ENCODE peak calls at places on chromosomes 1 and 21, in eight cellular contexts. S is endothelial cell, R is GM23338, G is psoas muscle, W is fibroblast of pulmonary artery, Q is ovary, A is foreskin fibroblast, X is neural crest cell. P is an unnamed sample.

GRCh38 chr21:16280731-16281130 is 550.9 kb downstream of the USP25 start:
- DNase-seq in S (no peak), R (no peak), G (no peak), W (peak), Q (no peak), A (peak), X (no peak), P (no peak)

GRCh38 chr1:101203812-101204540 is 32.8 kb upstream of the S1PR1 start:
- DNase-seq in S (no peak), R (no peak), G (no peak), W (peak), Q (no peak), A (peak), X (no peak), P (no peak)

GRCh38 chr1:50605186-50605875 is 182.1 kb upstream of the DMRTA2 start:
- DNase-seq in S (peak), R (peak), G (no peak), W (peak), Q (no peak), A (peak), X (no peak), P (peak)

GRCh38 chr1:115969509-115969908 is 6.8 kb upstream of the SLC22A15 start:
- DNase-seq in S (peak), R (peak), G (no peak), W (no peak), Q (no peak), A (peak), X (peak), P (no peak)

GRCh38 chr1:220806408-220806807 is 19.7 kb downstream of the MTARC1 start:
- DNase-seq in S (no peak), R (no peak), G (no peak), W (no peak), Q (no peak), A (no peak), X (no peak), P (no peak)

GRCh38 chr1:170075186-170075585 is 691 bp upstream of the KIFAP3 start:
- DNase-seq in S (no peak), R (no peak), G (no peak), W (no peak), Q (peak), A (no peak), X (no peak), P (no peak)

GRCh38 chr1:244060117-244060516 is 9.0 kb downstream of the ZBTB18 start:
- DNase-seq in S (no peak), R (no peak), G (no peak), W (no peak), Q (no peak), A (no peak), X (no peak), P (no peak)

GRCh38 chr1:39462074-39462473 is 29.4 kb upstream of the BMP8A start:
- DNase-seq in S (no peak), R (no peak), G (no peak), W (no peak), Q (no peak), A (peak), X (no peak), P (no peak)

GRCh38 chr1:36968730-36969129 is 65.6 kb downstream of the GRIK3 start:
- DNase-seq in S (no peak), R (no peak), G (no peak), W (no peak), Q (no peak), A (no peak), X (no peak), P (no peak)

DNA sequence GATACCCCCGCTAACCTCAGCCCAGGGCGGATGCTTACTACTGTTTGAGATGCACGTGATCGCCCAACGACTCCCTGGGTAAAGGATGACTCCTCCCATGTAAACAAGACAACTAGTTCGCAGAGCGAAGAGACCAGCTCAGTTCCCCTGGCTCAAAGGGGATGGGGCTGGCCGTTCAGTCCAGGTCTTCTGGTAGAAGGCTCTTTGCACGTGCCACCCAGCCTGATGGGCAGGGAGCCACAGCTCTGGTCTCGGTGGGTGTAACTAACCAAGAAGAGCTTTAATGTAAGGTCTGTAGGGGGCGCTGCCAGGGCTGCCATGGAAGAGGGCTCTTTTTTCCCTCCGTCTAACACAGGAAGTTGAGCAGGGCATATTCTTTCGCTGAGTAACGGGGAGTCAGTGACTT is 49.4 kb upstream of the PARP1 start:
- DNase-seq in S (peak), R (peak), G (no peak), W (peak), Q (no peak), A (peak), X (no peak), P (no peak)
- TF ChIP-seq CTCF in S (peak), R (peak), G (no peak), W (no peak), Q (no peak), A (no peak), X (peak), P (no peak)

GRCh38 chr1:151914076-151914475 is 4.8 kb upstream of the THEM4 start:
- DNase-seq in S (no peak), R (no peak), G (no peak), W (no peak), Q (no peak), A (no peak), X (no peak), P (no peak)

GRCh38 chr1:151912973-151913372 is 3.7 kb upstream of the THEM4 start:
- DNase-seq in S (no peak), R (no peak), G (no peak), W (no peak), Q (no peak), A (no peak), X (no peak), P (no peak)

GRCh38 chr1:151916959-151917358 is 7.6 kb upstream of the THEM4 start:
- DNase-seq in S (no peak), R (no peak), G (no peak), W (no peak), Q (no peak), A (no peak), X (no peak), P (no peak)

GRCh38 chr1:151918156-151918555 is 8.8 kb upstream of the THEM4 start:
- DNase-seq in S (no peak), R (no peak), G (no peak), W (no peak), Q (no peak), A (no peak), X (no peak), P (no peak)

DNA sequence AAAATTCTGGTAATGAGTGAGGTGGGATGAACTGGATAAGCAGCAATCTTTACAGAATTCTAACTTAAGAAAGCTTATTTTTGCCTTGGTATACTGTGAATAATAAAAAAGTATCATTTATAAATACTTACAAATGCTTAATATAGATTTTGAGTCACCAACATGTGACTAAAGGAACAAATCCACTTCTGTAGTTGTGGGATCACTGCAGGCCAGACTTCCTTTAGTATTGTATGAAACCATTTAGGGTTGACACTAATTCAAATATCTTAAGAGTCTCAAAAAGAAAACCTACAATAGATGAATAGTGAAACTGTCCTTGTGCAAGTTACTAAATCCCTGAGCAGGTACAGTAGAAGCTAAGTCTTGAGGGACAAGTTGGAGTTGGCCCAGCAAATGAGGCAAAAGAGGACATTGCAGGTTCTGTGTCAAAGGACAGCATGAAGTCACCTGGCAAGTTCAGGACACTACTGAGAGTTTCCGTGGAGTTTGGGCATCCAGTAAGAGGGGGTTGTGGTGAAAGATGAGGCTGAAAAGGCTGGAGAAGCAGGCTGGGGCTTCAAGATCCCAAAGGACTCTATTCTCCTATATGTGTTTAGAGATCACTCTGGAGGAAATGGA is 5.9 kb upstream of the THEM4 start:
- DNase-seq in S (no peak), R (no peak), G (no peak), W (no peak), Q (no peak), A (no peak), X (no peak), P (no peak)
- TF ChIP-seq CTCF in S (no peak), R (no peak), G (no peak), W (no peak), Q (no peak), A (no peak), X (no peak), P (no peak)

DNA sequence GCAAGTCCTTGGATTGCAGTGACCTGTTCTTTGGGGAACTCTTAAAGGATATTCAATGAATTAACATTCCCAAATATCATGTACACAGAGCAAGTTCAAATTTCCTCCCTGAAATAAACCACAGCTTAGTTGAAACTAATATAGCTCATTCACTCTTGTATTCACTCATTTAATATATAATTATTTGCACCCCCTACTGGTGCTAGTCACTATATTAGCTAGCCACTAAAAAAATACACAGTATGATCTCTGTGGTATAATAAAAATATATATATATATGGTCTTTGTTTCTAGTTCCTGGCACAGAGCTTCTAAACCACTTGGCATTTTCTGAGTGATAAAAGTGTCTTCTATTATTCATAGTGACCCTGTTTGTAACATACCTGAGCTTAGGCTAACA is 177.3 kb upstream of the LYPLAL1 start:
- DNase-seq in S (no peak), R (no peak), G (no peak), W (peak), Q (no peak), A (peak), X (no peak), P (no peak)
- TF ChIP-seq CTCF in S (peak), R (peak), G (no peak), W (peak), Q (no peak), A (peak), X (peak), P (no peak)

GRCh38 chr1:59900640-59901039 is 25.9 kb downstream of the CYP2J2 start:
- DNase-seq in S (no peak), R (peak), G (no peak), W (no peak), Q (no peak), A (peak), X (no peak), P (no peak)

GRCh38 chr1:59908084-59908483 is 18.5 kb downstream of the CYP2J2 start:
- DNase-seq in S (no peak), R (no peak), G (no peak), W (no peak), Q (no peak), A (no peak), X (no peak), P (no peak)

GRCh38 chr1:59898927-59899326 is 27.6 kb downstream of the CYP2J2 start:
- DNase-seq in S (no peak), R (no peak), G (no peak), W (peak), Q (no peak), A (peak), X (no peak), P (no peak)

GRCh38 chr1:59901770-59902388 is 24.7 kb downstream of the CYP2J2 start:
- DNase-seq in S (no peak), R (no peak), G (no peak), W (peak), Q (no peak), A (peak), X (no peak), P (no peak)

GRCh38 chr1:59903136-59903754 is 23.3 kb downstream of the CYP2J2 start:
- DNase-seq in S (peak), R (peak), G (no peak), W (peak), Q (no peak), A (peak), X (peak), P (no peak)
- TF ChIP-seq CTCF in S (peak), R (peak), G (peak), W (peak), Q (no peak), A (peak), X (peak), P (no peak)

GRCh38 chr1:16046865-16047264 is 3.3 kb downstream of the CLCNKB start:
- DNase-seq in S (no peak), R (no peak), G (no peak), W (peak), Q (no peak), A (peak), X (no peak), P (no peak)
- TF ChIP-seq CTCF in S (no peak), R (no peak), G (peak), W (no peak), Q (no peak), A (no peak), X (no peak), P (no peak)

DNA sequence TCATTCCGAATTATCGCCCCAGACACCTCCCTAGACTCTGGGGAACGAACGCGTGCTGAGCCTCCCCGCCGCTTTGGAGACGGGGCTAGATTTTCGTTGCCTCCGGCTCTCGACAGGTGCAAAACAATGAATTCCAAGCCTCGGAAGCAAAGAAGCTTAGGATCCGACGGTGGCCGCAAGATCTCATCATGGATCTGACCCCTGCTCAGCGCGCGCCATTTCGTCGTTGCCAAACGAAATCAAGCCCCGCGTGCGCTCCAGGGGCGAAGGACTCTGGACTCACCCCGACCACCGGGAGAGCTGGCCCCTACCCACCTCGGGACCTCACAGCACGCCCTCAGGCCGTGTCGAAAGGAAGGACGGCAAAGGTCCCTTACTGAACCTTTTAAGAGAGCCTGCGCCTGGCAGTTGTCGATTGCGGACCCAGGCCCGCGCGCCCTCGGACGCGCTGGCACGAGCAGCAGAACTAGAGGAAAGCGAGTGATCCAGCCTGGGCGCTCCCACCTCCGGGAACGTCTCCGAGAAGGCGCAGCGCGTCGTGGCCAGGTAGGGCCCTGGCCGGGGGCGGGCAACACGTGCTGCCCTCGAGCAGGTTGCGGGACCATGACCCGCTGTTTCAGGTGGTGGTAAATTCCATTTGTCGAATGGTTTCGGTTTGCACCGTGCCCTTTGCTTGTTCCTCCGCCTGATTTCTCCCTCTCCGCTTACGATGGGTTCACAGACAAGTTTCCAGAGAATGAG is 1.6 kb upstream of the RUNX3 start:
- DNase-seq in S (no peak), R (peak), G (no peak), W (no peak), Q (no peak), A (no peak), X (no peak), P (no peak)
- TF ChIP-seq CTCF in S (no peak), R (no peak), G (no peak), W (no peak), Q (no peak), A (no peak), X (no peak), P (no peak)

GRCh38 chr1:43583058-43583457 is 52.4 kb downstream of the PTPRF start:
- DNase-seq in S (no peak), R (no peak), G (no peak), W (no peak), Q (no peak), A (no peak), X (no peak), P (no peak)

GRCh38 chr1:43584203-43584602 is 53.5 kb downstream of the PTPRF start:
- DNase-seq in S (no peak), R (no peak), G (no peak), W (no peak), Q (no peak), A (no peak), X (no peak), P (no peak)

GRCh38 chr1:43580039-43580438 is 49.4 kb downstream of the PTPRF start:
- DNase-seq in S (no peak), R (no peak), G (no peak), W (no peak), Q (no peak), A (no peak), X (no peak), P (no peak)

GRCh38 chr1:43585596-43585995 is 54.9 kb downstream of the PTPRF start:
- DNase-seq in S (no peak), R (no peak), G (no peak), W (no peak), Q (no peak), A (no peak), X (no peak), P (no peak)

DNA sequence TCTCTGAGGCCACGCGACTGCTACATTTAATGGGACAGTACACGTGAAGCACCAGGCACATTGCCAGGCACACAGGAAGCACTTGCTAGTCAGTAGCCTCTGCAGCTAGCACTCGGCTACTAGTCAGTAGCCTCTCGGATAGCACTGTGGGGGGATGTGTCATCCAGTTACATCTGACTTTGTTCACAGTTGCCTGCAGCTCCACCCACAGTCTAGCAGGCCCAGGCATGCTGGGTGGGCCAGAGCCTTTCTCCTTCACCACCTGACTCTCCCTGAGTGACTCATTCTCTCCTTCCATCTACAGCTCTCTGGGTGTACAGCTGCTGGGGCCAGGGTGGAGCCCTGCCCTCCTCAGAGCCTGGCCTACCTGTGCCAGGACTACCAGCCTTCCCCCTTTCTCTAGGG is 51.5 kb downstream of the PTPRF start:
- DNase-seq in S (no peak), R (no peak), G (no peak), W (peak), Q (no peak), A (peak), X (no peak), P (peak)
- TF ChIP-seq CTCF in S (no peak), R (no peak), G (no peak), W (no peak), Q (no peak), A (no peak), X (no peak), P (no peak)

GRCh38 chr1:226201029-226201593 is 14.6 kb upstream of the ACBD3 start:
- DNase-seq in S (peak), R (peak), G (no peak), W (peak), Q (no peak), A (peak), X (no peak), P (peak)
- TF ChIP-seq CTCF in S (no peak), R (peak), G (no peak), W (peak), Q (no peak), A (peak), X (peak), P (peak)

GRCh38 chr21:17343055-17343454 is 169.8 kb upstream of the CXADR start:
- DNase-seq in S (peak), R (peak), G (no peak), W (peak), Q (no peak), A (peak), X (peak), P (no peak)

GRCh38 chr21:17334478-17334877 is 178.4 kb upstream of the CXADR start:
- DNase-seq in S (no peak), R (no peak), G (no peak), W (no peak), Q (no peak), A (no peak), X (no peak), P (no peak)

GRCh38 chr21:17340081-17340480 is 172.8 kb upstream of the CXADR start:
- DNase-seq in S (no peak), R (no peak), G (no peak), W (no peak), Q (no peak), A (no peak), X (no peak), P (no peak)
- TF ChIP-seq CTCF in S (no peak), R (no peak), G (no peak), W (no peak), Q (no peak), A (no peak), X (no peak), P (no peak)

GRCh38 chr1:30185809-30186208 is 537.6 kb downstream of the MATN1 start:
- DNase-seq in S (no peak), R (no peak), G (no peak), W (no peak), Q (no peak), A (no peak), X (no peak), P (no peak)
- TF ChIP-seq CTCF in S (no peak), R (no peak), G (no peak), W (no peak), Q (no peak), A (no peak), X (no peak), P (no peak)

P was measured in GM20000.